ENCODE peak calls at places on chromosome 19, in eight cellular contexts. C, Q, G, J, D, T, R and A are unnamed samples.

GRCh38 chr19:22545751-22546150 is 88.4 kb upstream of the ZNF492 start:
- DNase-seq in J (no peak), G (no peak), D (peak; percentile 9), R (peak; percentile 0), Q (no peak), C (no peak), T (peak; percentile 59), A (peak; percentile 29)

GRCh38 chr19:2026770-2027169 is 11.3 kb upstream of the BTBD2 start:
- DNase-seq in D (no peak), R (no peak), J (no peak), G (no peak), T (no peak), C (no peak), Q (no peak), A (no peak)

GRCh38 chr19:27925202-27925601 is 1287.7 kb downstream of the UQCRFS1 start:
- DNase-seq in J (no peak), G (no peak), T (no peak), C (no peak), Q (no peak), R (no peak), D (no peak), A (no peak)

GRCh38 chr19:46791944-46792343 is 3.5 kb upstream of the SLC1A5 start:
- DNase-seq in R (no peak), Q (no peak), G (no peak), T (no peak), J (no peak), D (no peak), C (no peak), A (no peak)

GRCh38 chr19:54660306-54660705 is 2.5 kb upstream of the LILRB4 start:
- DNase-seq in G (no peak), Q (no peak), R (no peak), D (no peak), J (no peak), C (no peak), T (no peak), A (no peak)

GRCh38 chr19:46614114-46614701 is 10.7 kb downstream of the PTGIR start:
- DNase-seq in R (peak; percentile 87), D (peak; percentile 87), J (peak; percentile 71), G (no peak), C (peak; percentile 91), T (peak; percentile 69), Q (peak; percentile 86), A (peak; percentile 91)

GRCh38 chr19:16914421-16914820 is 25.6 kb downstream of the F2RL3 start:
- DNase-seq in Q (no peak), D (no peak), C (no peak), G (no peak), R (no peak), T (no peak), J (no peak), A (no peak)

GRCh38 chr19:30155529-30156200 is 213.6 kb downstream of the URI1 start:
- DNase-seq in T (no peak), D (no peak), C (no peak), Q (no peak), G (no peak), J (no peak), R (no peak), A (no peak)

GRCh38 chr19:50695251-50696064 is 24.1 kb downstream of the SHANK1 start:
- DNase-seq in R (peak; percentile 17), C (no peak), J (no peak), D (peak; percentile 46), G (no peak), Q (no peak), T (no peak), A (peak; percentile 91)

GRCh38 chr19:21851596-21852345 is 15.8 kb upstream of the ZNF43 start:
- DNase-seq in T (peak; percentile 91), J (peak; percentile 83), R (peak; percentile 95), G (peak; percentile 97), D (peak; percentile 88), C (peak; percentile 98), Q (peak; percentile 93), A (peak; percentile 89)

GRCh38 chr19:33022472-33023116 is 42.1 kb downstream of the RHPN2 start:
- DNase-seq in J (no peak), Q (no peak), D (no peak), T (no peak), R (no peak), G (no peak), C (no peak), A (no peak)

GRCh38 chr19:708154-709141 is at the start of gene PALM:
- DNase-seq in Q (peak; percentile 51), R (no peak), D (no peak), T (peak; percentile 52), C (no peak), G (no peak), J (no peak), A (no peak)

GRCh38 chr19:57633832-57634131 is 814 bp downstream of the ZNF211 start:
- DNase-seq in C (no peak), T (no peak), G (peak; percentile 49), R (no peak), J (no peak), Q (no peak), D (no peak), A (no peak)

GRCh38 chr19:28727835-28728159 is 485.2 kb downstream of the UQCRFS1 start:
- DNase-seq in C (no peak), T (no peak), G (no peak), J (no peak), D (no peak), R (no peak), Q (no peak), A (no peak)

DNA sequence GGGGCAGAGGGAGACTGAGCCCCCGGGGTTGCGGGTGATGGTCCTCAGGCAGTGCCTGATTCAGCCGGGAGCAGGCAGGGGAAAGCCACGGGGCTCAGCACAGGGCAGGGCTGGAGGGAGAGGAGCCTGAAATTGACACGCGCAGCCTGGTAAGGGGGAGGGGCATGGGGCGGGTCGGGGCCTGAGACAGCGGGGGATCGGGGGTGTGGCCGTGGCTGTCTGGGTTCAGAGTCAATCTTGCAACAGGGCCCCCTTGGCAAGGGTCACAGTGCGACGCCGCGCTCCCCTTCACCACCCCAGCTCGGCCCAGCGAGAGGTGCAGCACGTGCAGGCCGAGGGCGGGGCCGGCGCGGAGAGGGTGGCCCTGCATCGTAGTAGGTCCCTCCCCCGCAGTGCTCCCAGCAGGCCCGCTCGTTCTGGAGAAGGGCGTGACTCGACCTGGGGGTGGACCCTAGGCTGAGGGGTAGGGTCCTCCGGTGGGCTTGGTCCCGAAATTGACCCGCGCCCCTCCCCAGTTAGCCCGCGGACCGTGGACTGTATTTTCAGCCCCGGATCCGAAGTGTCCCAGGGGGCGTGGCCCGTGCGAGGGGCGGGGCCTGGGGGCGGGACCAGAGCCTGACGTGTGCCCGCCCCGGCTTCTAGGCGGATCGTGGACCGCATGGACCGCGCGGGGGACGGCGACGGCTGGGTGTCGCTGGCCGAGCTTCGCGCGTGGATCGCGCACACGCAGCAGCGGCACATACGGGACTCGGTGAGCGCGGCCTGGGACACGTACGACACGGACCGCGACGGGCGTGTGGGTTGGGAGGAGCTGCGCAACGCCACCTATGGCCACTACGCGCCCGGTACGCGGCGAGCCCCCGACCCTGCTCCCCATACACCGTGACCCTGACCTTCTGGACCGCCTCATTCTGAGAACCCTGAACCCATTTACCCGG is 6.0 kb downstream of the RCN3 start:
- DNase-seq in Q (peak; percentile 84), G (no peak), R (peak; percentile 58), C (peak; percentile 87), J (peak; percentile 79), T (peak; percentile 72), D (peak; percentile 90), A (peak; percentile 63)
- TF ChIP-seq CTCF in Q (peak; percentile 33), G (no peak), R (no peak), C (no peak), J (no peak), T (no peak), D (peak; percentile 64), A (peak; percentile 0)

DNA sequence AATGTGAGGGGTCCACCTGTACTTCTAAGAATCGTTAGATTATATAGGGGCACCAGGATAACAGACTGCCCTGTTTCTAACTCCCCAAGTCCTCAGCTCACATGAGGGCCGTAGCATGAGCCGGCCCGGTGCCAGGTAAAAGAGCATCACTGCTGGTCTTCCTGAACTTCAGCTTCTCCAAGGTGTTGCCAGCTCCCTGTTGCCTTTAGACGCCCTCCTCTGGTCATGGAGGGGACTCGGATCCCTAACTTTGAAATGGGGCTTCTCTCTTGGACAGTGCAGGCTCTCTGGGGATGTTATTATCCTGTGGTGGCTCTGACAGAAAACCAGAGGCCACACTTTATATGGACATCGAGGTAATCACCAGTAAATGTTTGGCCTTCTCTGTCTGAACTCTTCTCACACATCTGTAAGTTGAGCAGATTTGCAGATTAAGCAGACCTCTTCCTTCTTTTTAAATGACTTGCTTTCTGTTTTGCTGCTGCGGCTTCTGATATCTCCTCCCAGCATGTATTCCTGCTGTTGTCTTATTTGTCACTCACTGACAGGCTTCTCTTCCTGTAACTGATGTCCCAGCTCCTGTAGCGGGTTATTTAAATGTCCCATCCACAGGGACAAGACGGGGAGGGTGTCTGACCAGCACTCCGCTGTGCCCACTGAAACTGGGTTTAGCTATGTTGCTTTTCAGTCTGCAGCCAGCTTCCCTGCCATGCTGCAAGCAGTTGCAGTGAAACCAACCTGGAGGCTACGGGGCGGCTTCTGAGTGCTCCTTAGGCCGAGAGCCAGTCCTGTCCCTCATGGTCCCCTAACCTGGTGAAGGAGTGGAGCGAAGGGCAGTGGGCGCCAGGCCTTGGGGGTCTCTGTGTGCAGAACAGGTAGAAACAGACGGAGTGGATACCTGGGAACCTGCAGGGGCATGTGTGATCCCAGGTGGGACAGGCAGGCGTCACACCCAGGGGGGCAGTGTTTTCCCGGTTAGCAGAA is 39.2 kb downstream of the TSSK6 start:
- DNase-seq in T (no peak), Q (no peak), R (peak; percentile 53), C (no peak), J (no peak), G (no peak), D (no peak), A (no peak)
- TF ChIP-seq CTCF in T (no peak), Q (peak; percentile 21), R (peak; percentile 59), C (no peak), J (no peak), G (no peak), D (no peak), A (peak; percentile 14)

DNA sequence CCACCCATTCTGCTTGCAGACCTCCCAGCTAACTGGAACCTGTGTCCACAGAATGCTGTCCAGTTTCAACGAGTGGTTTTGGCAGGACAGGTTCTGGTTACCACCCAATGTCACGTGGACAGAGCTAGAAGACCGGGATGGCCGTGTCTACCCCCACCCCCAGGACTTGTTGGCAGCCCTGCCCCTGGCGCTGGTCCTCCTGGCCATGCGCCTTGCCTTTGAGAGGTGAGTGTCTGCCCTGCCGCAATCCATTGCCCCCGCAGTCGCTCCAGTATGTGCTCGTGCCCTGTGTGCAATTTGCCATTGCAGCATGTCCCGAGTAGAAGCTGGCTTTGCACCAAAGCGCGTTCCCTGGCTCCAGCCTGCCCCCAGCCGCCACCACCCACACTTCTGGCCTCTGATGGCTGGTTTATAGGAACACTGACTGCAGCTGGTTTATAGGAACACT is 41.9 kb downstream of the CERS4 start:
- DNase-seq in D (no peak), C (peak; percentile 88), G (no peak), R (peak; percentile 27), J (no peak), Q (peak; percentile 86), T (peak; percentile 47), A (peak; percentile 4)
- TF ChIP-seq CTCF in D (no peak), C (no peak), G (no peak), R (no peak), J (no peak), Q (no peak), T (no peak), A (no peak)

GRCh38 chr19:5563008-5563431 is 4.7 kb downstream of the TINCR start:
- DNase-seq in T (no peak), D (no peak), J (no peak), C (no peak), R (no peak), G (no peak), Q (no peak), A (no peak)
- TF ChIP-seq CTCF in T (no peak), D (no peak), J (no peak), C (no peak), R (no peak), G (no peak), Q (no peak), A (peak; percentile 18)